ENCODE peak calls at places on chromosomes 6 and 20, in ten cellular contexts. One of them, this sample, is unnamed.

GRCh38 chr6:91781946-91782345 is 1195.1 kb upstream of the MAP3K7 start:
- DNase-seq in ascending aorta: no peak
- DNase-seq in posterior cingulate gyrus: peak
- DNase-seq in central memory CD8-positive, alpha-beta T cell: no peak
- DNase-seq in neural crest cell: peak
- DNase-seq in activated CD4-positive, alpha-beta T cell treated with anti-CD3 and anti-CD28 coated beads, Interleukin-2, amount 10 ng/mL, durations not matched to agents 7 days and 5 days: no peak
- DNase-seq in amniotic epithelial cell: no peak
- DNase-seq in endodermal cell: no peak
- DNase-seq in stimulated activated CD8-positive, alpha-beta memory T cell treated with anti-CD3 and anti-CD28 coated beads, Interleukin-2, amount 100 ng/mL, for 1 hour: no peak
- DNase-seq in GM20000: no peak
- DNase-seq in this sample: no peak

GRCh38 chr20:53774487-53775203 is 181.0 kb upstream of the ZNF217 start:
- DNase-seq in amniotic epithelial cell: peak
- DNase-seq in central memory CD8-positive, alpha-beta T cell: no peak
- DNase-seq in neural crest cell: no peak
- DNase-seq in stimulated activated CD8-positive, alpha-beta memory T cell treated with anti-CD3 and anti-CD28 coated beads, Interleukin-2, amount 100 ng/mL, for 1 hour: no peak
- DNase-seq in posterior cingulate gyrus: no peak
- DNase-seq in ascending aorta: no peak
- DNase-seq in activated CD4-positive, alpha-beta T cell treated with anti-CD3 and anti-CD28 coated beads, Interleukin-2, amount 10 ng/mL, durations not matched to agents 7 days and 5 days: no peak
- DNase-seq in GM20000: no peak
- DNase-seq in endodermal cell: no peak
- DNase-seq in this sample: peak

GRCh38 chr6:38161754-38162492 is 342.4 kb downstream of the ZFAND3 start:
- DNase-seq in activated CD4-positive, alpha-beta T cell treated with anti-CD3 and anti-CD28 coated beads, Interleukin-2, amount 10 ng/mL, durations not matched to agents 7 days and 5 days: no peak
- DNase-seq in endodermal cell: peak
- DNase-seq in stimulated activated CD8-positive, alpha-beta memory T cell treated with anti-CD3 and anti-CD28 coated beads, Interleukin-2, amount 100 ng/mL, for 1 hour: no peak
- DNase-seq in GM20000: no peak
- DNase-seq in amniotic epithelial cell: no peak
- DNase-seq in posterior cingulate gyrus: no peak
- DNase-seq in central memory CD8-positive, alpha-beta T cell: no peak
- DNase-seq in neural crest cell: no peak
- DNase-seq in ascending aorta: no peak
- DNase-seq in this sample: no peak

GRCh38 chr6:158649289-158650143 is at the start of gene SYTL3:
- DNase-seq in GM20000: peak
- DNase-seq in ascending aorta: peak
- DNase-seq in stimulated activated CD8-positive, alpha-beta memory T cell treated with anti-CD3 and anti-CD28 coated beads, Interleukin-2, amount 100 ng/mL, for 1 hour: peak
- DNase-seq in amniotic epithelial cell: peak
- DNase-seq in endodermal cell: peak
- DNase-seq in neural crest cell: no peak
- DNase-seq in posterior cingulate gyrus: no peak
- DNase-seq in central memory CD8-positive, alpha-beta T cell: peak
- DNase-seq in activated CD4-positive, alpha-beta T cell treated with anti-CD3 and anti-CD28 coated beads, Interleukin-2, amount 10 ng/mL, durations not matched to agents 7 days and 5 days: peak
- DNase-seq in this sample: peak

GRCh38 chr6:90677440-90677839 is 90.6 kb upstream of the MAP3K7 start:
- DNase-seq in amniotic epithelial cell: no peak
- DNase-seq in activated CD4-positive, alpha-beta T cell treated with anti-CD3 and anti-CD28 coated beads, Interleukin-2, amount 10 ng/mL, durations not matched to agents 7 days and 5 days: no peak
- DNase-seq in endodermal cell: no peak
- DNase-seq in posterior cingulate gyrus: no peak
- DNase-seq in neural crest cell: no peak
- DNase-seq in ascending aorta: no peak
- DNase-seq in stimulated activated CD8-positive, alpha-beta memory T cell treated with anti-CD3 and anti-CD28 coated beads, Interleukin-2, amount 100 ng/mL, for 1 hour: no peak
- DNase-seq in central memory CD8-positive, alpha-beta T cell: no peak
- DNase-seq in GM20000: no peak
- DNase-seq in this sample: no peak

GRCh38 chr6:148526145-148526544 is 183.5 kb downstream of the SASH1 start:
- DNase-seq in amniotic epithelial cell: no peak
- DNase-seq in activated CD4-positive, alpha-beta T cell treated with anti-CD3 and anti-CD28 coated beads, Interleukin-2, amount 10 ng/mL, durations not matched to agents 7 days and 5 days: no peak
- DNase-seq in central memory CD8-positive, alpha-beta T cell: no peak
- DNase-seq in neural crest cell: no peak
- DNase-seq in posterior cingulate gyrus: no peak
- DNase-seq in GM20000: no peak
- DNase-seq in endodermal cell: no peak
- DNase-seq in ascending aorta: no peak
- DNase-seq in stimulated activated CD8-positive, alpha-beta memory T cell treated with anti-CD3 and anti-CD28 coated beads, Interleukin-2, amount 100 ng/mL, for 1 hour: no peak
- DNase-seq in this sample: no peak

GRCh38 chr20:36645998-36646397 is at the start of gene SLA2:
- DNase-seq in GM20000: peak
- DNase-seq in posterior cingulate gyrus: no peak
- DNase-seq in stimulated activated CD8-positive, alpha-beta memory T cell treated with anti-CD3 and anti-CD28 coated beads, Interleukin-2, amount 100 ng/mL, for 1 hour: peak
- DNase-seq in endodermal cell: no peak
- DNase-seq in central memory CD8-positive, alpha-beta T cell: peak
- DNase-seq in neural crest cell: no peak
- DNase-seq in ascending aorta: no peak
- DNase-seq in activated CD4-positive, alpha-beta T cell treated with anti-CD3 and anti-CD28 coated beads, Interleukin-2, amount 10 ng/mL, durations not matched to agents 7 days and 5 days: peak
- DNase-seq in amniotic epithelial cell: no peak
- DNase-seq in this sample: no peak

GRCh38 chr20:38970302-38970701 is 8.2 kb downstream of the DHX35 start:
- DNase-seq in central memory CD8-positive, alpha-beta T cell: no peak
- DNase-seq in GM20000: no peak
- DNase-seq in amniotic epithelial cell: peak
- DNase-seq in ascending aorta: no peak
- DNase-seq in neural crest cell: no peak
- DNase-seq in posterior cingulate gyrus: no peak
- DNase-seq in stimulated activated CD8-positive, alpha-beta memory T cell treated with anti-CD3 and anti-CD28 coated beads, Interleukin-2, amount 100 ng/mL, for 1 hour: no peak
- DNase-seq in endodermal cell: no peak
- DNase-seq in activated CD4-positive, alpha-beta T cell treated with anti-CD3 and anti-CD28 coated beads, Interleukin-2, amount 10 ng/mL, durations not matched to agents 7 days and 5 days: no peak
- DNase-seq in this sample: peak

GRCh38 chr6:167791780-167792478 is 34.8 kb upstream of the AFDN start:
- DNase-seq in GM20000: no peak
- DNase-seq in activated CD4-positive, alpha-beta T cell treated with anti-CD3 and anti-CD28 coated beads, Interleukin-2, amount 10 ng/mL, durations not matched to agents 7 days and 5 days: no peak
- DNase-seq in stimulated activated CD8-positive, alpha-beta memory T cell treated with anti-CD3 and anti-CD28 coated beads, Interleukin-2, amount 100 ng/mL, for 1 hour: no peak
- DNase-seq in central memory CD8-positive, alpha-beta T cell: no peak
- DNase-seq in ascending aorta: no peak
- DNase-seq in endodermal cell: no peak
- DNase-seq in neural crest cell: no peak
- DNase-seq in amniotic epithelial cell: no peak
- DNase-seq in posterior cingulate gyrus: no peak
- DNase-seq in this sample: no peak

GRCh38 chr20:9565910-9566550 is 51.6 kb downstream of the LAMP5 start:
- DNase-seq in neural crest cell: no peak
- DNase-seq in posterior cingulate gyrus: no peak
- DNase-seq in ascending aorta: no peak
- DNase-seq in amniotic epithelial cell: no peak
- DNase-seq in stimulated activated CD8-positive, alpha-beta memory T cell treated with anti-CD3 and anti-CD28 coated beads, Interleukin-2, amount 100 ng/mL, for 1 hour: no peak
- DNase-seq in central memory CD8-positive, alpha-beta T cell: no peak
- DNase-seq in endodermal cell: no peak
- DNase-seq in activated CD4-positive, alpha-beta T cell treated with anti-CD3 and anti-CD28 coated beads, Interleukin-2, amount 10 ng/mL, durations not matched to agents 7 days and 5 days: no peak
- DNase-seq in GM20000: no peak
- DNase-seq in this sample: no peak